ENCODE peak calls at places on chromosome 1, in nine cellular contexts. N, R, D, Z, X, W, S, P and L are unnamed samples. For H3K36me3, the result is how much of the 10 kb centered on the place peaks cover.

GRCh38 chr1:84944767-84945486 is 51.9 kb upstream of the LPAR3 start:
- DNase-seq in N (peak), R (peak), D (no peak), Z (peak), X (peak), W (peak), S (peak), P (peak), L (peak)

GRCh38 chr1:14590781-14591180 is 7.7 kb upstream of the KAZN start:
- DNase-seq in N (peak), R (no peak), D (no peak), Z (no peak), X (no peak), W (no peak), S (no peak), P (no peak), L (no peak)

GRCh38 chr1:65509912-65510680 is 89.6 kb downstream of the LEPR start:
- DNase-seq in N (no peak), R (no peak), D (no peak), Z (no peak), X (no peak), W (no peak), S (no peak), P (no peak), L (no peak)

GRCh38 chr1:10901894-10902805 is 105.7 kb upstream of the CASZ1 start:
- DNase-seq in N (no peak), R (no peak), D (peak), Z (no peak), X (no peak), W (no peak), S (no peak), P (no peak), L (no peak)

GRCh38 chr1:29361686-29362085 is 125.4 kb downstream of the PTPRU start:
- DNase-seq in N (no peak), R (no peak), D (no peak), Z (no peak), X (no peak), W (no peak), S (no peak), P (no peak), L (no peak)

GRCh38 chr1:178232949-178233348 is 139.0 kb downstream of the RASAL2 start:
- DNase-seq in N (no peak), R (no peak), D (no peak), Z (peak), X (no peak), W (no peak), S (no peak), P (no peak), L (no peak)

GRCh38 chr1:210700083-210700482 is 371.4 kb downstream of the HHAT start:
- DNase-seq in N (no peak), R (no peak), D (no peak), Z (no peak), X (no peak), W (no peak), S (no peak), P (no peak), L (no peak)

GRCh38 chr1:207861442-207862177 is 49.3 kb downstream of the CD34 start:
- DNase-seq in N (no peak), R (no peak), D (no peak), Z (no peak), X (no peak), W (no peak), S (no peak), P (no peak), L (peak)

GRCh38 chr1:157542676-157543075 is 9.6 kb downstream of the FCRL5 start:
- DNase-seq in N (no peak), R (peak), D (no peak), Z (no peak), X (no peak), W (no peak), S (no peak), P (no peak), L (no peak)

GRCh38 chr1:218739426-218739825 is 394.3 kb downstream of the TGFB2 start:
- DNase-seq in N (no peak), R (peak), D (no peak), Z (no peak), X (no peak), W (no peak), S (no peak), P (peak), L (no peak)

GRCh38 chr1:84758968-84759491 is 68.8 kb upstream of the SSX2IP start:
- DNase-seq in N (no peak), R (no peak), D (no peak), Z (no peak), X (no peak), W (no peak), S (peak), P (no peak), L (no peak)

GRCh38 chr1:14602131-14602530 is 3.6 kb downstream of the KAZN start:
- DNase-seq in N (peak), R (peak), D (no peak), Z (no peak), X (no peak), W (peak), S (no peak), P (peak), L (peak)

GRCh38 chr1:223785808-223786207 is 59.9 kb downstream of the TP53BP2 start:
- DNase-seq in N (no peak), R (no peak), D (no peak), Z (no peak), X (no peak), W (no peak), S (no peak), P (no peak), L (no peak)

GRCh38 chr1:187264995-187265602 is 436.4 kb downstream of the PLA2G4A start:
- DNase-seq in N (peak), R (no peak), D (no peak), Z (no peak), X (no peak), W (no peak), S (no peak), P (no peak), L (peak)

GRCh38 chr1:5504364-5504740 is 487.9 kb downstream of the NPHP4 start:
- DNase-seq in N (no peak), R (no peak), D (peak), Z (no peak), X (no peak), W (no peak), S (peak), P (no peak), L (no peak)

GRCh38 chr1:26190373-26190987 is at the start of gene CATSPER4:
- DNase-seq in N (peak), R (no peak), D (no peak), Z (no peak), X (no peak), W (no peak), S (no peak), P (no peak), L (no peak)

GRCh38 chr1:208146650-208147049 is 97.5 kb downstream of the PLXNA2 start:
- DNase-seq in N (no peak), R (no peak), D (no peak), Z (no peak), X (no peak), W (no peak), S (no peak), P (no peak), L (no peak)

GRCh38 chr1:21295545-21295944 is 5.3 kb upstream of the ECE1 start:
- DNase-seq in N (no peak), R (no peak), D (no peak), Z (no peak), X (no peak), W (no peak), S (no peak), P (no peak), L (no peak)

GRCh38 chr1:229624521-229624905 is 1.4 kb downstream of the TAF5L start:
- DNase-seq in N (no peak), R (no peak), D (no peak), Z (no peak), X (no peak), W (no peak), S (no peak), P (no peak), L (no peak)

GRCh38 chr1:234559152-234559916 is 50.6 kb downstream of the IRF2BP2 start:
- DNase-seq in N (no peak), R (no peak), D (no peak), Z (no peak), X (no peak), W (no peak), S (no peak), P (no peak), L (no peak)

GRCh38 chr1:46364612-46365011 is 24.0 kb downstream of the NSUN4 start:
- DNase-seq in N (no peak), R (no peak), D (no peak), Z (no peak), X (no peak), W (no peak), S (no peak), P (no peak), L (no peak)

GRCh38 chr1:154899041-154899440 is 29.0 kb upstream of the KCNN3 start:
- DNase-seq in N (no peak), R (no peak), D (no peak), Z (no peak), X (no peak), W (no peak), S (no peak), P (no peak), L (no peak)

GRCh38 chr1:86207323-86207722 is 50.8 kb upstream of the COL24A1 start:
- DNase-seq in N (no peak), R (peak), D (no peak), Z (no peak), X (no peak), W (no peak), S (peak), P (no peak), L (no peak)

GRCh38 chr1:38891753-38892152 is 10.4 kb upstream of the GJA9 start:
- DNase-seq in N (peak), R (no peak), D (no peak), Z (no peak), X (no peak), W (no peak), S (no peak), P (no peak), L (no peak)

GRCh38 chr1:11204396-11205190 is 15.4 kb downstream of the ANGPTL7 start:
- DNase-seq in N (no peak), R (no peak), D (no peak), Z (no peak), X (no peak), W (no peak), S (no peak), P (no peak), L (no peak)

GRCh38 chr1:47533176-47534039 is 95.6 kb downstream of the FOXD2 start:
- DNase-seq in N (no peak), R (peak), D (peak), Z (no peak), X (no peak), W (peak), S (peak), P (peak), L (peak)

GRCh38 chr1:87179851-87180519 is 148.7 kb upstream of the LMO4 start:
- DNase-seq in N (no peak), R (no peak), D (no peak), Z (no peak), X (no peak), W (no peak), S (no peak), P (no peak), L (no peak)

GRCh38 chr1:115782571-115783281 is 14.2 kb upstream of the CASQ2 start:
- DNase-seq in N (no peak), R (no peak), D (no peak), Z (peak), X (no peak), W (no peak), S (no peak), P (no peak), L (no peak)

GRCh38 chr1:18320051-18320450 is 160.7 kb upstream of the KLHDC7A start:
- DNase-seq in N (no peak), R (no peak), D (no peak), Z (no peak), X (no peak), W (peak), S (no peak), P (no peak), L (no peak)

DNA sequence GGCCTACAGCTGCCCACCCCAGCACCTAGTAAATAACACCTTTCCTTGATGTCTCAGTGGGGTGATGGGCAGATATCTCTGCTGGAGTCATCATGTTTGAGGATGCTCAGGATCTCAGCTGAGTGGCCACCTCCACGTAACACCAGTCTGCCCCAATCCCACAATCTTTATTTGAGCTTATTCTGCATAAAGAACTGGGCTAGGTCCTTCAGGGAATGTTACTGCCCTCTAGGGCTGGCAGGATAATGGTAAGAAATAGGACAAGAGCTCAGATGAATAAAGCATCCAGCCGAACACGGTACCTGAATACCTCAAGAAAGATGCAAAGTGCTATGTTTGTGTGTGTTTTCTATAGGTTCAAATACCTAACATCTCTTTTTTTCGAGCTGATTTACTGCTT is 33.7 kb downstream of the XCL1 start:
- DNase-seq in N (no peak), R (no peak), D (no peak), Z (no peak), X (no peak), W (no peak), S (no peak), P (no peak), L (no peak)
- H3K4me3 ChIP-seq in N (no peak), R (no peak), D (no peak), Z (no peak), X (no peak), W (no peak), S (no peak), P (no peak), L (no peak)

DNA sequence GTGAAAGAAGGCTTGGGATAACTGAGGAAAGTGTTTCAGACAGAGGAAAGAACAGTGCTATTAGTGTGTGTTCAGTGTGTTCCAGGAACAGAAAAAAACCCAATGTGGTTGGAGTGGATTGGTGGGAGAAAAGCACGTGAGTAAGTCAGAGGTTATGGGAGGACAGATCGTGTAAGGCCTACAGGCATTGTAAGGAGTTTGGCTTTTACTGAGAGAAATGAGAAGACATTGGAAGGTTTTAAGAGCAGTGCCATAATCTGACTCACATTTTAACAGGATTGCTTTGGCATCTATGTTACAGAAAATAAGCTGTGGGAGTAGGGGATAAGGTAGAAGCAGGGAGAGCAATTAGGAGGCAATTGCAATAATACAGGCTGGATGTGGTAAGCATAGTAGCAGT is 4.8 kb downstream of the ARPC5 start:
- DNase-seq in N (peak), R (no peak), D (no peak), Z (no peak), X (no peak), W (no peak), S (no peak), P (no peak), L (no peak)
- H3K36me3 ChIP-seq in N (under half), R (half or more), D (under half), Z (under half), X (under half), W (under half), S (half or more), P (under half), L (under half)

GRCh38 chr1:205445653-205445955 is 10.2 kb downstream of the BLACAT1 start:
- DNase-seq in N (no peak), R (no peak), D (peak), Z (no peak), X (no peak), W (no peak), S (no peak), P (no peak), L (no peak)
- H3K4me3 ChIP-seq in N (no peak), R (no peak), D (no peak), Z (no peak), X (no peak), W (no peak), S (no peak), P (no peak), L (no peak)

DNA sequence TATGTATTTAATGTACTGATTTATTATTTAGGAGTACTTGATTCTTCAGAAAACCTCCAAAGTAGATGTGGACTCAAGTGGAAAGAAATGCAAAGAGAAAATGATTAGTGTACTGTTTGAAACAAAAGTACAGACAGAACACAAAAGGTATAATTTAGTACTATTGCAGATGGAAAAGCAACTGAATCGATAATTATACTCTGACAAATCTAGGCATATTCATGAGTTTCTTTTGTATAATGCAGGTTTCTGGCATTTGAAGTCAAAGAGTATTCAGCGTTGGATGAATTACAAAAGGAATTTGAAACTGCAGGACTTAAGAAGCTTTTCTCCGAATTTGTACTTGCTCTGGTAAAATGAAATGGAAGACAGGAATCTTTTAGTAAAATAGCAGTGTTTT is 12.5 kb downstream of the RWDD3 start:
- DNase-seq in N (no peak), R (no peak), D (no peak), Z (no peak), X (no peak), W (no peak), S (no peak), P (no peak), L (no peak)
- H3K36me3 ChIP-seq in N (under half), R (under half), D (under half), Z (under half), X (under half), W (half or more), S (under half), P (under half), L (under half)

DNA sequence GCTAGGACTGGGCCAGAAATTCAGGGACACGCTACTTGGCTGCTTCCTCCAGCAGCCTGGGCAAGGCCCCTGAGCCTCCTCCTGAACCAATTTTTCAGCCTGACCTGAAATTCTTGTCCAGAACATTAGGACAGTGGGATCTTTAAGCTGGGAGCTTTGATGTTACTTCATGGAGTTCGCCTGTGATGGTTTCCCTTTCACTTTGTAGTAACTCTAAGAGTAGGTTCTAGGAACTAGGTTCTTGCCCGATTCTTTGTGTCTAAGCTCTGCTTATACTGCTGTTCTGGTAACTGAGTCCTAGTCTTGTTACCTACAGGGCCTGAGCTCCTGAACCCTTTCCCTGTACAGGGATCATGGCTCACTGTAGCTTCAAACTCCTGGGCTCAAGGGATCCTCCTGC is 75.4 kb downstream of the S1PR1 start:
- DNase-seq in N (no peak), R (no peak), D (no peak), Z (no peak), X (no peak), W (no peak), S (no peak), P (no peak), L (no peak)
- H3K4me3 ChIP-seq in N (no peak), R (no peak), D (no peak), Z (no peak), X (no peak), W (no peak), S (no peak), P (no peak), L (no peak)

DNA sequence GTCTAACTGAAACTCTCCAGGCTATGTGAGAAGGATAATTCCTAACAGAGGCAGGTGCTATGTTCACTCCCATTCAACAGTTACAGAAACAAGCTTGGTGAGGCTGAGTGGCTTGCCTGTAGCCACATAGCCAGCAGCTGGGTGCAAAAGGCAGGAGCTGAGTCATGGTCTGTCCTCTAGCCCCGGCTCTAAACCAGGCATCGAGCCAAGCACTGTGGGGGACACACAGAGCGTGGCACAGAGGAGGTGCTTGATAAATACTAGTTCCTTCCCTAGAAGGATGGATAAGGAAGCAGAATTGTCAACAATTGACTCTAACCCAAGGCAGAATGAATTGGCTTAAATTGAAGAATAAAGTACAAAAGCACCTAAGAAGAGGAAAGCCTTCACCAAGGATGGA is 10.4 kb upstream of the KCNA2 start:
- DNase-seq in N (no peak), R (no peak), D (no peak), Z (no peak), X (no peak), W (peak), S (no peak), P (no peak), L (no peak)
- H3K36me3 ChIP-seq in N (under half), R (under half), D (under half), Z (under half), X (under half), W (under half), S (under half), P (under half), L (under half)

GRCh38 chr1:100304921-100305320 is 38.9 kb downstream of the RTCA start:
- DNase-seq in N (no peak), R (no peak), D (no peak), Z (no peak), X (no peak), W (no peak), S (no peak), P (no peak), L (no peak)
- H3K4me3 ChIP-seq in N (no peak), R (no peak), D (no peak), Z (no peak), X (no peak), W (no peak), S (no peak), P (no peak), L (no peak)

GRCh38 chr1:173208868-173209267 is 1.7 kb upstream of the TNFSF4 start:
- DNase-seq in N (no peak), R (no peak), D (no peak), Z (no peak), X (no peak), W (no peak), S (no peak), P (no peak), L (no peak)
- H3K36me3 ChIP-seq in N (under half), R (under half), D (under half), Z (under half), X (under half), W (under half), S (under half), P (under half), L (under half)